ENCODE peak calls at places on chromosomes 5 and 9, in ten cellular contexts. T is activated CD4-positive, alpha-beta T cell treated with anti-CD3 and anti-CD28 coated beads, Interleukin-2, amount 50 U/mL, for 1 hour; H is NCI-H146; G is stimulated activated CD4-positive, alpha-beta T cell treated with anti-CD3 and anti-CD28 coated beads, Interleukin-15, amount 100 ng/mL, for 1 hour; U is activated CD8-positive, alpha-beta T cell treated with anti-CD3 and anti-CD28 coated beads, Interleukin-2, amount 10 ng/mL, durations not matched to agents 7 days and 5 days; M is T-cell; W is B cell; X is AG09309; Z is RWPE1; A is kidney. O is an unnamed sample.

GRCh38 chr5:172611913-172612312 is 29.1 kb upstream of the NEURL1B start:
- DNase-seq in T (no peak), H (no peak), G (no peak), U (no peak), M (no peak), W (no peak), X (no peak), Z (no peak), A (no peak), O (no peak)

GRCh38 chr9:76697554-76697953 is 66.7 kb upstream of the PCA3 start:
- DNase-seq in T (no peak), H (no peak), G (no peak), U (no peak), M (no peak), W (no peak), X (no peak), Z (no peak), A (no peak), O (no peak)

GRCh38 chr9:128065907-128066712 is 1.0 kb downstream of the NAIF1 start:
- DNase-seq in T (no peak), H (no peak), G (no peak), U (no peak), M (no peak), W (no peak), X (no peak), Z (no peak), A (peak; percentile 85), O (peak; percentile 73)

GRCh38 chr5:138226917-138227316 is 13.8 kb upstream of the CDC23 start:
- DNase-seq in T (no peak), H (no peak), G (no peak), U (no peak), M (no peak), W (no peak), X (no peak), Z (no peak), A (no peak), O (no peak)

GRCh38 chr5:126348855-126349635 is 74.2 kb upstream of the GRAMD2B start:
- DNase-seq in T (no peak), H (peak; percentile 26), G (no peak), U (no peak), M (no peak), W (no peak), X (no peak), Z (no peak), A (no peak), O (no peak)

GRCh38 chr9:89093201-89093600 is 85.4 kb downstream of the SHC3 start:
- DNase-seq in T (no peak), H (no peak), G (no peak), U (no peak), M (no peak), W (no peak), X (no peak), Z (no peak), A (no peak), O (no peak)

GRCh38 chr5:124289641-124290201 is 456.7 kb downstream of the ZNF608 start:
- DNase-seq in T (no peak), H (peak; percentile 57), G (no peak), U (no peak), M (no peak), W (no peak), X (no peak), Z (no peak), A (no peak), O (no peak)

GRCh38 chr5:125717209-125717608 is 706.0 kb upstream of the GRAMD2B start:
- DNase-seq in T (no peak), H (no peak), G (no peak), U (no peak), M (no peak), W (no peak), X (peak; percentile 4), Z (no peak), A (no peak), O (no peak)

GRCh38 chr9:95167998-95168397 is 149.5 kb downstream of the FANCC start:
- DNase-seq in T (peak; percentile 44), H (peak; percentile 33), G (no peak), U (peak; percentile 77), M (peak; percentile 3), W (peak; percentile 18), X (peak; percentile 83), Z (peak; percentile 75), A (no peak), O (no peak)

GRCh38 chr9:132228062-132228461 is 66.2 kb downstream of the NTNG2 start:
- DNase-seq in T (no peak), H (no peak), G (no peak), U (no peak), M (no peak), W (no peak), X (no peak), Z (no peak), A (no peak), O (no peak)

GRCh38 chr5:147081256-147081872 is 153.5 kb upstream of the STK32A start:
- DNase-seq in T (no peak), H (no peak), G (no peak), U (no peak), M (no peak), W (no peak), X (no peak), Z (no peak), A (no peak), O (no peak)

GRCh38 chr5:36138900-36139683 is 12.6 kb downstream of the LMBRD2 start:
- DNase-seq in T (no peak), H (no peak), G (no peak), U (no peak), M (no peak), W (no peak), X (no peak), Z (no peak), A (peak; percentile 41), O (no peak)

GRCh38 chr9:124282442-124283231 is 24.9 kb downstream of the NEK6 start:
- DNase-seq in T (no peak), H (no peak), G (no peak), U (no peak), M (no peak), W (no peak), X (no peak), Z (no peak), A (peak; percentile 93), O (peak; percentile 84)

GRCh38 chr9:85200726-85201402 is 531.3 kb downstream of the NTRK2 start:
- DNase-seq in T (no peak), H (no peak), G (no peak), U (no peak), M (no peak), W (no peak), X (peak; percentile 29), Z (peak; percentile 58), A (no peak), O (no peak)

GRCh38 chr9:133186736-133187135 is 22.3 kb downstream of the OBP2B start:
- DNase-seq in T (no peak), H (no peak), G (no peak), U (no peak), M (no peak), W (no peak), X (no peak), Z (no peak), A (peak; percentile 57), O (peak; percentile 43)

GRCh38 chr5:131394128-131394527 is 130.3 kb downstream of the CDC42SE2 start:
- DNase-seq in T (peak; percentile 22), H (no peak), G (no peak), U (peak; percentile 61), M (peak; percentile 51), W (peak; percentile 51), X (peak; percentile 37), Z (no peak), A (no peak), O (no peak)

GRCh38 chr5:83509535-83509934 is 38.0 kb downstream of the VCAN start:
- DNase-seq in T (no peak), H (no peak), G (no peak), U (no peak), M (no peak), W (no peak), X (no peak), Z (peak; percentile 35), A (no peak), O (no peak)

GRCh38 chr9:136784997-136785361 is 6.2 kb upstream of the TMEM141 start:
- DNase-seq in T (no peak), H (no peak), G (no peak), U (no peak), M (no peak), W (no peak), X (no peak), Z (no peak), A (peak; percentile 31), O (no peak)

GRCh38 chr5:169100735-169101075 is 200.2 kb downstream of the SLIT3 start:
- DNase-seq in T (no peak), H (no peak), G (no peak), U (no peak), M (no peak), W (no peak), X (peak; percentile 21), Z (peak; percentile 78), A (no peak), O (no peak)

GRCh38 chr9:121734465-121734864 is 83.0 kb downstream of the DAB2IP start:
- DNase-seq in T (no peak), H (no peak), G (no peak), U (no peak), M (no peak), W (no peak), X (no peak), Z (no peak), A (no peak), O (no peak)

GRCh38 chr5:9428272-9428671 is 117.6 kb downstream of the SEMA5A start:
- DNase-seq in T (no peak), H (no peak), G (no peak), U (no peak), M (no peak), W (no peak), X (no peak), Z (no peak), A (no peak), O (no peak)

GRCh38 chr9:127586537-127586936 is 25.5 kb upstream of the STXBP1 start:
- DNase-seq in T (peak; percentile 56), H (peak; percentile 77), G (no peak), U (peak; percentile 75), M (no peak), W (peak; percentile 57), X (no peak), Z (peak; percentile 90), A (peak; percentile 87), O (peak; percentile 81)

GRCh38 chr9:75960561-75960960 is 70.1 kb downstream of the PCSK5 start:
- DNase-seq in T (no peak), H (no peak), G (no peak), U (no peak), M (no peak), W (no peak), X (no peak), Z (no peak), A (no peak), O (no peak)

GRCh38 chr9:127637322-127637847 is 25.3 kb downstream of the STXBP1 start:
- DNase-seq in T (no peak), H (no peak), G (no peak), U (no peak), M (no peak), W (no peak), X (peak; percentile 76), Z (peak; percentile 70), A (no peak), O (peak; percentile 58)

GRCh38 chr9:129473523-129474244 is 147.2 kb downstream of the C9orf50 start:
- DNase-seq in T (no peak), H (no peak), G (no peak), U (no peak), M (no peak), W (no peak), X (no peak), Z (no peak), A (peak; percentile 85), O (no peak)

GRCh38 chr5:9445989-9446388 is 99.9 kb downstream of the SEMA5A start:
- DNase-seq in T (no peak), H (no peak), G (no peak), U (no peak), M (no peak), W (no peak), X (no peak), Z (no peak), A (no peak), O (no peak)

O was measured in upper lobe of right lung.